ENCODE peak calls at places on chromosomes 6 and 20, in five cellular contexts. V is A673, K is MM.1S, B is stomach, U is PC-3. Y is an unnamed sample.

GRCh38 chr20:35240914-35241293 is 14.4 kb downstream of the MMP24 start:
- DNase-seq in V (no peak), K (no peak), B (no peak), U (no peak), Y (no peak)

GRCh38 chr6:157714153-157714490 is 108.9 kb upstream of the SNX9 start:
- DNase-seq in V (no peak), K (no peak), B (no peak), U (no peak), Y (no peak)

GRCh38 chr6:3250278-3250677 is 8.5 kb upstream of the PSMG4 start:
- DNase-seq in V (no peak), K (no peak), B (no peak), U (no peak), Y (no peak)

GRCh38 chr6:501891-502601 is 110.5 kb downstream of the IRF4 start:
- DNase-seq in V (peak), K (peak), B (no peak), U (no peak), Y (no peak)

GRCh38 chr6:134097114-134097707 is 44.8 kb upstream of the SLC2A12 start:
- DNase-seq in V (peak), K (peak), B (peak), U (peak), Y (peak)

GRCh38 chr6:89299451-89299850 is 15.6 kb downstream of the GABRR2 start:
- DNase-seq in V (peak), K (no peak), B (no peak), U (peak), Y (no peak)

GRCh38 chr6:98941319-98941718 is 6.4 kb downstream of the FBXL4 start:
- DNase-seq in V (no peak), K (no peak), B (no peak), U (no peak), Y (no peak)

GRCh38 chr20:43409041-43409913 is 48.4 kb upstream of the SRSF6 start:
- DNase-seq in V (peak), K (peak), B (no peak), U (peak), Y (no peak)

GRCh38 chr20:38181207-38181693 is 16.2 kb upstream of the TGM2 start:
- DNase-seq in V (no peak), K (peak), B (no peak), U (peak), Y (no peak)

GRCh38 chr6:143015300-143015706 is 45.4 kb upstream of the AIG1 start:
- DNase-seq in V (no peak), K (no peak), B (no peak), U (no peak), Y (no peak)

GRCh38 chr6:83613378-83613777 is 95.5 kb downstream of the SNAP91 start:
- DNase-seq in V (no peak), K (no peak), B (no peak), U (no peak), Y (no peak)

GRCh38 chr20:11850901-11851300 is 66.8 kb upstream of the BTBD3 start:
- DNase-seq in V (no peak), K (no peak), B (no peak), U (peak), Y (no peak)

GRCh38 chr6:142331601-142332000 is 29.8 kb downstream of the ADGRG6 start:
- DNase-seq in V (no peak), K (no peak), B (no peak), U (no peak), Y (no peak)

GRCh38 chr20:6402026-6402425 is 279.2 kb upstream of the FERMT1 start:
- DNase-seq in V (no peak), K (no peak), B (no peak), U (no peak), Y (no peak)

GRCh38 chr20:6395695-6396094 is 272.9 kb upstream of the FERMT1 start:
- DNase-seq in V (peak), K (no peak), B (no peak), U (peak), Y (no peak)

DNA sequence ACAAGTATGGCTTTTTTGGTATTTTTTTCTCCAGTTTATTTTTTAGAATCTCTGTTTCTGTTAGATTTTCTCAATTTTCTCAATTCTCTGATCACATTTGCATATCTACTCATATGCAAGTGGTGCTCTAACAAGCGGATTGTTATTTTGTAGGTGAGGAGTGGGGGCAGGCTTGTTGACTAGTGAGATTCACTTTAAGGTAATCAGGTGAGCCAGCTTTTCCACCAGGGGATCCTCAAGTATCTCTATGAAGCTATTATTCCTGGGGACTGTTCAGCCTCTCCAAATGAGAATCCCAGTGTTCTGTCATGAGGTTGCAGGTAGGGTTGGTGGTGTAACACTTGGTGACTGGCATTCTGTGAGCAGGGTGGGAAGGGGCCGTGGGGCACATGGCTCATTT is 274.3 kb upstream of the FERMT1 start:
- DNase-seq in V (no peak), K (no peak), B (no peak), U (no peak), Y (no peak)
- H3K27ac ChIP-seq in V (no peak), K (no peak), B (no peak), U (no peak), Y (no peak)

DNA sequence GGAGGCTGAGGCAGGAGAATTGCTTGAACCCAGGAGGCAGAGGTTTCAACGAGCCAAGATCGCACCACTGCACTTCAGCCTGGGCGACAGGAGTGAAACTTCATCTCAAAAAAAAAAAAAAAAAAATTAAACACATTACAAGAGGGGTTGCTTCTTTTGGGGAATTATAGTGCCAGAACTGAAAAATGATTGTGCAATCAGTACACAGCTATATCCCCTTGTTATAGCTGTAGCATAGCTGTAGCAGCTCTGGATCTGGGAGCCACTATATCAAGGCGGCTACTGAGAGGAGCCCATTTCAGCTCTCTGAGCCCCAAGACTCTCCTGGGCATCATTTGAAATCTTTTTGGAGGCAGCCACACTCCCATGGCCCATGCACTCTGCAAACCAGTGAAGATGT is 334.3 kb downstream of the TFAP2A start:
- DNase-seq in V (no peak), K (no peak), B (no peak), U (no peak), Y (no peak)
- H3K4me3 ChIP-seq in V (no peak), K (no peak), B (no peak), U (no peak), Y (no peak)

GRCh38 chr20:24743641-24744040 is 205.4 kb upstream of the CST7 start:
- DNase-seq in V (no peak), K (no peak), B (no peak), U (no peak), Y (no peak)
- TF ChIP-seq CTCF in V (no peak), K (no peak), B (no peak), U (no peak), Y (no peak)

DNA sequence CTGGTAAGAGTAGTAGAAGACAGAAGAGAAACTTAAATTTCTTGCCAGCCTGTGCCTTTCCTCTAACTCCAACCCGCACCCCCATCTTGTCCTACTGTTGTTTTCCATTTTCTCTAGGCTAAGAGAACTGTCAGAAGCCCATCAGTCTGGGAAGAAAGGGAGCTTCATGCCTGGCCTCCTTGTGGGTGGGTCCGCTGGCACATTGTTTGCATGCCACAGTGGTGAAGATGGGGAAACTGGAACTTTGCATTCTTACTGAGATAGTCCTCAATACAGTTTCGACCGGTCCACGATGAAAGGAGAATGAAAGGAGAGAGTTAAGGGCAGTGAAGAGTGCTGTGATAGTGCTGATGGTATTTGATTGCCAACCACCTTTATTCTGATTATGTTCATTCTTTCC is 103.1 kb downstream of the TCP11 start:
- DNase-seq in V (no peak), K (no peak), B (no peak), U (no peak), Y (no peak)
- H3K27ac ChIP-seq in V (no peak), K (no peak), B (no peak), U (no peak), Y (no peak)

Y was measured in psoas muscle.